ENCODE peak calls at places on chromosomes 7 and 10, in nine cellular contexts. One of them, this sample, is unnamed. For H3K9me3, the result is how much of the 10 kb centered on the place peaks cover.

GRCh38 chr7:92955081-92955480 is 118.7 kb upstream of the CDK6 start:
- DNase-seq in K562: no peak
- DNase-seq in neuronal stem cell: no peak
- DNase-seq in aorta: no peak
- DNase-seq in right lobe of liver: no peak
- DNase-seq in iPS DF 6.9: no peak
- DNase-seq in right cardiac atrium: no peak
- DNase-seq in fibroblast of lung: no peak
- DNase-seq in suprapubic skin: no peak
- DNase-seq in this sample: no peak

GRCh38 chr7:71131256-71131752 is 640 bp upstream of the GALNT17 start:
- DNase-seq in neuronal stem cell: peak
- DNase-seq in aorta: peak
- DNase-seq in right lobe of liver: no peak
- DNase-seq in iPS DF 6.9: peak
- DNase-seq in fibroblast of lung: no peak
- DNase-seq in K562: no peak
- DNase-seq in right cardiac atrium: peak
- DNase-seq in suprapubic skin: no peak
- DNase-seq in this sample: peak

GRCh38 chr10:44389150-44389549 is 4.3 kb upstream of the CXCL12 start:
- DNase-seq in suprapubic skin: no peak
- DNase-seq in right lobe of liver: peak
- DNase-seq in aorta: peak
- DNase-seq in neuronal stem cell: no peak
- DNase-seq in fibroblast of lung: no peak
- DNase-seq in K562: no peak
- DNase-seq in iPS DF 6.9: no peak
- DNase-seq in right cardiac atrium: peak
- DNase-seq in this sample: peak

GRCh38 chr10:14873090-14873760 is 5.4 kb upstream of the SUV39H2 start:
- DNase-seq in aorta: no peak
- DNase-seq in iPS DF 6.9: no peak
- DNase-seq in K562: no peak
- DNase-seq in suprapubic skin: no peak
- DNase-seq in neuronal stem cell: no peak
- DNase-seq in fibroblast of lung: peak
- DNase-seq in right lobe of liver: no peak
- DNase-seq in right cardiac atrium: no peak
- DNase-seq in this sample: no peak

GRCh38 chr7:122965306-122965705 is 30.2 kb downstream of the TAS2R16 start:
- DNase-seq in suprapubic skin: no peak
- DNase-seq in aorta: no peak
- DNase-seq in iPS DF 6.9: no peak
- DNase-seq in neuronal stem cell: no peak
- DNase-seq in right lobe of liver: no peak
- DNase-seq in K562: no peak
- DNase-seq in fibroblast of lung: no peak
- DNase-seq in right cardiac atrium: no peak
- DNase-seq in this sample: no peak

GRCh38 chr7:74203157-74203556 is 6.6 kb upstream of the LAT2 start:
- DNase-seq in K562: peak
- DNase-seq in right cardiac atrium: peak
- DNase-seq in aorta: no peak
- DNase-seq in neuronal stem cell: peak
- DNase-seq in suprapubic skin: no peak
- DNase-seq in fibroblast of lung: peak
- DNase-seq in iPS DF 6.9: no peak
- DNase-seq in right lobe of liver: no peak
- DNase-seq in this sample: no peak

GRCh38 chr10:67883710-67884312 is 645 bp upstream of the SIRT1 start:
- DNase-seq in fibroblast of lung: no peak
- DNase-seq in aorta: no peak
- DNase-seq in K562: no peak
- DNase-seq in suprapubic skin: no peak
- DNase-seq in iPS DF 6.9: no peak
- DNase-seq in right cardiac atrium: no peak
- DNase-seq in neuronal stem cell: no peak
- DNase-seq in right lobe of liver: no peak
- DNase-seq in this sample: no peak

GRCh38 chr7:88546808-88547207 is 212.7 kb upstream of the ZNF804B start:
- DNase-seq in suprapubic skin: no peak
- DNase-seq in iPS DF 6.9: peak
- DNase-seq in neuronal stem cell: no peak
- DNase-seq in aorta: no peak
- DNase-seq in fibroblast of lung: no peak
- DNase-seq in right lobe of liver: no peak
- DNase-seq in right cardiac atrium: no peak
- DNase-seq in K562: peak
- DNase-seq in this sample: no peak

GRCh38 chr10:24465899-24466615 is 257.1 kb downstream of the KIAA1217 start:
- DNase-seq in suprapubic skin: no peak
- DNase-seq in aorta: no peak
- DNase-seq in right lobe of liver: no peak
- DNase-seq in neuronal stem cell: no peak
- DNase-seq in K562: no peak
- DNase-seq in right cardiac atrium: no peak
- DNase-seq in iPS DF 6.9: no peak
- DNase-seq in fibroblast of lung: peak
- DNase-seq in this sample: no peak

GRCh38 chr10:63261496-63261895 is 128.4 kb downstream of the NRBF2 start:
- DNase-seq in iPS DF 6.9: no peak
- DNase-seq in fibroblast of lung: no peak
- DNase-seq in neuronal stem cell: no peak
- DNase-seq in right cardiac atrium: no peak
- DNase-seq in suprapubic skin: no peak
- DNase-seq in aorta: no peak
- DNase-seq in K562: no peak
- DNase-seq in right lobe of liver: no peak
- DNase-seq in this sample: no peak

GRCh38 chr10:51371725-51372124 is 297.4 kb downstream of the PRKG1 start:
- DNase-seq in fibroblast of lung: no peak
- DNase-seq in aorta: no peak
- DNase-seq in suprapubic skin: no peak
- DNase-seq in right lobe of liver: no peak
- DNase-seq in neuronal stem cell: no peak
- DNase-seq in K562: no peak
- DNase-seq in iPS DF 6.9: no peak
- DNase-seq in right cardiac atrium: no peak
- DNase-seq in this sample: no peak

GRCh38 chr10:51377932-51378206 is 303.6 kb downstream of the PRKG1 start:
- DNase-seq in right lobe of liver: no peak
- DNase-seq in iPS DF 6.9: no peak
- DNase-seq in K562: no peak
- DNase-seq in suprapubic skin: no peak
- DNase-seq in fibroblast of lung: no peak
- DNase-seq in right cardiac atrium: no peak
- DNase-seq in aorta: no peak
- DNase-seq in neuronal stem cell: no peak
- DNase-seq in this sample: no peak

DNA sequence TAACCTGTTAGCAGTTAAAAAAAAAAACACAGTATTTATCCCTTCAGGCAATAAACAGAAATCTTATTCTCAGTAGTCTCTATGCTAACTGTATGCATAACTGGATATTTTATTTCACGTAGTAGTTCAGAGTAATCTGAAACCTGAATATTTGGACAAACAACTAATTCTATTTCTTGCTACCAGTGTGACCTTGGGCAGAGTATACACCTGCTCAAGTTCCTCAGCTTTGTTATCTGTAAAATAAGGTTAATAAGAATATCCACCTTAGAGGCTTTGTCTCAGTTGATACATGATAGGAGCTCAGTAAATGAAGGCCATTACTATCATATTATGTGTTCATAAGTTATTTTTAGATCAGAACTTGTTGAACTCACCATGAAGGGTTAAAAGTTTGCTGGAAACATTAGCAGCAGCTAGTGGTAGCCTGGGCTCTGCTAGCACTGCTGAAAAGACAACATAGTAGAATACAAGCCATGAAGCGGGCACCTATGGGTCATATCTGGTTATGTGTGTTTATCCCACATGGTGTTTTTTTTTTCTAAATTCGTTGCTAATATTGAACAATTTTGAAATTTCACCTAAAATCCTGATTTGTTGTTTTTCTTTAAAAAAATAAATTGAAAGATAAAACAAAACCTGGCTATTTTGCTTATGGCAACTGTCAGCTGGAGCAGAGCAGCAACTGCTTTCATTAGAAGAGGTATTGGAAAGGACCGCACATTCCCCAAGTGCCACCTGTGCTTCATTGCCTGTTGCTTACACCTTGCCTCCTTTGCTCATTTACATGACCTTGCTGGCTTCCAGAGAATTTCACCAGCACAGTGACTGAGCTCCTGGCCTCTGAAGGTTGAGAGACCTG is 303.0 kb downstream of the PRKG1 start:
- DNase-seq in right cardiac atrium: no peak
- DNase-seq in iPS DF 6.9: no peak
- DNase-seq in fibroblast of lung: no peak
- DNase-seq in K562: no peak
- DNase-seq in suprapubic skin: no peak
- DNase-seq in right lobe of liver: no peak
- DNase-seq in neuronal stem cell: no peak
- DNase-seq in aorta: no peak
- DNase-seq in this sample: no peak
- H3K4me3 ChIP-seq in right cardiac atrium: no peak
- H3K4me3 ChIP-seq in iPS DF 6.9: no peak
- H3K4me3 ChIP-seq in fibroblast of lung: no peak
- H3K4me3 ChIP-seq in K562: no peak
- H3K4me3 ChIP-seq in suprapubic skin: no peak
- H3K4me3 ChIP-seq in right lobe of liver: no peak
- H3K4me3 ChIP-seq in neuronal stem cell: no peak
- H3K4me3 ChIP-seq in aorta: no peak
- H3K4me3 ChIP-seq in this sample: no peak

DNA sequence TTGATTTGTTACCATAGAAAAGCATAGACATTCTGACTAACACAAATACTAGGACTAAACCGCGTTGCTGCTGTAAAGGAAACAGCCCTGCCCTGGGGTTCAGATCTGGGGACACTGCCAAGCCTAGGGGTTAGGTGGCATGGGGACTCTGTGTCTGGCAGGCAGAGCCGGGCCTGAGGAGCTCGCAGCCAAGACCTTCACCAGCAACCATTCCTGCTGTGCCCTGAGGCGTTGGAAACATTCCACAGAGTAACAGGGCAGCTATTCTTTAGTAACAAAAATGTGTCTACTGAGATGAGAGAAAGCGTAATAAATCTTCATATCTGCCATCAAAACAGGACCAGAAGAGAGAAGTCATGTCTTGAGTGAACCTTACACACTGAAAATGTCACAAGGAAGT is 280.6 kb downstream of the POM121L12 start:
- DNase-seq in K562: no peak
- DNase-seq in fibroblast of lung: no peak
- DNase-seq in suprapubic skin: no peak
- DNase-seq in right cardiac atrium: peak
- DNase-seq in right lobe of liver: no peak
- DNase-seq in iPS DF 6.9: no peak
- DNase-seq in aorta: peak
- DNase-seq in neuronal stem cell: no peak
- DNase-seq in this sample: peak
- H3K9me3 ChIP-seq in K562: under half
- H3K9me3 ChIP-seq in fibroblast of lung: under half
- H3K9me3 ChIP-seq in suprapubic skin: under half
- H3K9me3 ChIP-seq in right cardiac atrium: under half
- H3K9me3 ChIP-seq in right lobe of liver: under half
- H3K9me3 ChIP-seq in iPS DF 6.9: under half
- H3K9me3 ChIP-seq in aorta: under half
- H3K9me3 ChIP-seq in neuronal stem cell: under half
- H3K9me3 ChIP-seq in this sample: under half

DNA sequence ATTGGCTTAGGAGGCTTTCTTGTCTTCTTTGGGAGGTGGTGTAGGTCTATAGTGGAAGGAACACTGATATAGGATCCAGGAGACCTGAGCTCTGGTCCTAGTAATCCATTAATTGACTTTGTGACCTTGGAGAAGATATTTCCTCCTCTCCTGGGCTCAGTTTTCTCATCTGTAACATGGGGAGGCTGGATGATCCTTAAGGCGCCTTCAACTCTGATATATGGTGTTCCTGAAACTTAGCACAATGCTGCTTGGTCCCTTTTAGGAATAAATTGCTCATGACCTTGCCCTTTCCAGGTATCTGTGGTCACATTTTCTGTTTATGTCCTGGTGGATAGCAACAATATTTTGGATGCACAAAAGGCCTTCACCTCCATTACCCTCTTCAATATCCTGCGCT is 25.3 kb downstream of the ABCC2 start:
- DNase-seq in K562: no peak
- DNase-seq in suprapubic skin: no peak
- DNase-seq in neuronal stem cell: no peak
- DNase-seq in fibroblast of lung: no peak
- DNase-seq in aorta: no peak
- DNase-seq in right cardiac atrium: no peak
- DNase-seq in right lobe of liver: no peak
- DNase-seq in iPS DF 6.9: no peak
- DNase-seq in this sample: no peak
- H3K4me3 ChIP-seq in K562: no peak
- H3K4me3 ChIP-seq in suprapubic skin: no peak
- H3K4me3 ChIP-seq in neuronal stem cell: no peak
- H3K4me3 ChIP-seq in fibroblast of lung: no peak
- H3K4me3 ChIP-seq in aorta: no peak
- H3K4me3 ChIP-seq in right cardiac atrium: no peak
- H3K4me3 ChIP-seq in right lobe of liver: no peak
- H3K4me3 ChIP-seq in iPS DF 6.9: no peak
- H3K4me3 ChIP-seq in this sample: no peak

GRCh38 chr7:64999165-65000004 is 7.1 kb downstream of the ERV3-1 start:
- DNase-seq in fibroblast of lung: peak
- DNase-seq in right lobe of liver: no peak
- DNase-seq in aorta: no peak
- DNase-seq in neuronal stem cell: no peak
- DNase-seq in suprapubic skin: no peak
- DNase-seq in right cardiac atrium: peak
- DNase-seq in K562: peak
- DNase-seq in iPS DF 6.9: no peak
- DNase-seq in this sample: no peak

GRCh38 chr7:64997927-64998391 is 7.1 kb upstream of the ZNF117 start:
- DNase-seq in iPS DF 6.9: no peak
- DNase-seq in neuronal stem cell: no peak
- DNase-seq in suprapubic skin: no peak
- DNase-seq in right lobe of liver: no peak
- DNase-seq in aorta: no peak
- DNase-seq in K562: no peak
- DNase-seq in right cardiac atrium: no peak
- DNase-seq in fibroblast of lung: peak
- DNase-seq in this sample: no peak

GRCh38 chr7:64997164-64997908 is 6.5 kb upstream of the ZNF117 start:
- DNase-seq in right lobe of liver: no peak
- DNase-seq in aorta: no peak
- DNase-seq in fibroblast of lung: no peak
- DNase-seq in K562: no peak
- DNase-seq in neuronal stem cell: no peak
- DNase-seq in iPS DF 6.9: no peak
- DNase-seq in suprapubic skin: no peak
- DNase-seq in right cardiac atrium: no peak
- DNase-seq in this sample: no peak

GRCh38 chr7:64996305-64996704 is 5.5 kb upstream of the ZNF117 start:
- DNase-seq in suprapubic skin: no peak
- DNase-seq in aorta: no peak
- DNase-seq in K562: no peak
- DNase-seq in neuronal stem cell: no peak
- DNase-seq in right cardiac atrium: no peak
- DNase-seq in iPS DF 6.9: no peak
- DNase-seq in right lobe of liver: no peak
- DNase-seq in fibroblast of lung: no peak
- DNase-seq in this sample: no peak

GRCh38 chr7:64998865-64999164 is 7.7 kb downstream of the ERV3-1 start:
- DNase-seq in right cardiac atrium: no peak
- DNase-seq in suprapubic skin: no peak
- DNase-seq in iPS DF 6.9: no peak
- DNase-seq in K562: no peak
- DNase-seq in neuronal stem cell: no peak
- DNase-seq in fibroblast of lung: no peak
- DNase-seq in right lobe of liver: no peak
- DNase-seq in aorta: no peak
- DNase-seq in this sample: no peak
- H3K9me3 ChIP-seq in right cardiac atrium: under half
- H3K9me3 ChIP-seq in suprapubic skin: under half
- H3K9me3 ChIP-seq in iPS DF 6.9: under half
- H3K9me3 ChIP-seq in K562: half or more
- H3K9me3 ChIP-seq in neuronal stem cell: under half
- H3K9me3 ChIP-seq in fibroblast of lung: under half
- H3K9me3 ChIP-seq in right lobe of liver: under half
- H3K9me3 ChIP-seq in aorta: under half
- H3K9me3 ChIP-seq in this sample: half or more